ENCODE peak calls at places on chromosomes 6 and 20, in five cellular contexts. F, D, A, X and W are unnamed samples.

GRCh38 chr20:45445805-45446562 is 23.6 kb upstream of the WFDC2 start:
- DNase-seq in F (peak), D (no peak), A (peak), X (no peak), W (peak)

GRCh38 chr6:33882154-33882553 is 78.4 kb upstream of the MLN start:
- DNase-seq in F (no peak), D (no peak), A (peak), X (no peak), W (no peak)

GRCh38 chr6:62466607-62467006 is 180.6 kb upstream of the KHDRBS2 start:
- DNase-seq in F (no peak), D (no peak), A (no peak), X (no peak), W (no peak)

GRCh38 chr6:148383658-148384417 is 41.2 kb downstream of the SASH1 start:
- DNase-seq in F (no peak), D (no peak), A (no peak), X (no peak), W (no peak)

GRCh38 chr20:39360029-39360620 is 398.0 kb downstream of the DHX35 start:
- DNase-seq in F (no peak), D (no peak), A (no peak), X (no peak), W (no peak)

GRCh38 chr6:142332393-142333080 is 30.7 kb downstream of the ADGRG6 start:
- DNase-seq in F (no peak), D (no peak), A (no peak), X (no peak), W (no peak)

GRCh38 chr6:47729019-47729418 is 30.6 kb downstream of the ADGRF4 start:
- DNase-seq in F (no peak), D (no peak), A (no peak), X (no peak), W (no peak)

GRCh38 chr20:50214226-50215024 is 23.8 kb downstream of the CEBPB start:
- DNase-seq in F (no peak), D (no peak), A (no peak), X (no peak), W (no peak)

GRCh38 chr6:74891358-74891811 is 314.5 kb downstream of the COL12A1 start:
- DNase-seq in F (no peak), D (no peak), A (no peak), X (no peak), W (no peak)